ENCODE peak calls at places on chromosomes 3 and 15, in seven cellular contexts. One of them, this sample, is unnamed.

GRCh38 chr3:107813066-107813465 is 277.8 kb downstream of the CD47 start:
- DNase-seq in pancreas: no peak
- DNase-seq in naive thymus-derived CD4-positive, alpha-beta T cell: no peak
- DNase-seq in HCT116: no peak
- DNase-seq in astrocyte: peak; percentile 45
- DNase-seq in tibial nerve: no peak
- DNase-seq in body of pancreas: no peak
- DNase-seq in this sample: no peak

GRCh38 chr15:57943766-57944165 is 121.7 kb downstream of the ALDH1A2 start:
- DNase-seq in pancreas: no peak
- DNase-seq in naive thymus-derived CD4-positive, alpha-beta T cell: no peak
- DNase-seq in HCT116: no peak
- DNase-seq in astrocyte: no peak
- DNase-seq in tibial nerve: no peak
- DNase-seq in body of pancreas: no peak
- DNase-seq in this sample: no peak

GRCh38 chr3:194265505-194265892 is 85.6 kb downstream of the CPN2 start:
- DNase-seq in pancreas: peak; percentile 55
- DNase-seq in naive thymus-derived CD4-positive, alpha-beta T cell: no peak
- DNase-seq in HCT116: no peak
- DNase-seq in astrocyte: peak; percentile 99
- DNase-seq in tibial nerve: peak; percentile 71
- DNase-seq in body of pancreas: peak; percentile 75
- DNase-seq in this sample: peak; percentile 83

GRCh38 chr3:190617185-190617584 is 103.3 kb downstream of the IL1RAP start:
- DNase-seq in pancreas: no peak
- DNase-seq in naive thymus-derived CD4-positive, alpha-beta T cell: no peak
- DNase-seq in HCT116: no peak
- DNase-seq in astrocyte: no peak
- DNase-seq in tibial nerve: peak; percentile 9
- DNase-seq in body of pancreas: no peak
- DNase-seq in this sample: peak; percentile 50

GRCh38 chr15:68436680-68437079 is 4.7 kb upstream of the ITGA11 start:
- DNase-seq in pancreas: no peak
- DNase-seq in naive thymus-derived CD4-positive, alpha-beta T cell: no peak
- DNase-seq in HCT116: no peak
- DNase-seq in astrocyte: no peak
- DNase-seq in tibial nerve: no peak
- DNase-seq in body of pancreas: no peak
- DNase-seq in this sample: no peak

GRCh38 chr15:62855085-62855476 is 187.5 kb upstream of the TPM1 start:
- DNase-seq in pancreas: no peak
- DNase-seq in naive thymus-derived CD4-positive, alpha-beta T cell: no peak
- DNase-seq in HCT116: no peak
- DNase-seq in astrocyte: no peak
- DNase-seq in tibial nerve: no peak
- DNase-seq in body of pancreas: no peak
- DNase-seq in this sample: no peak

GRCh38 chr3:122589297-122589696 is 11.8 kb downstream of the PARP15 start:
- DNase-seq in pancreas: no peak
- DNase-seq in naive thymus-derived CD4-positive, alpha-beta T cell: no peak
- DNase-seq in HCT116: no peak
- DNase-seq in astrocyte: no peak
- DNase-seq in tibial nerve: no peak
- DNase-seq in body of pancreas: no peak
- DNase-seq in this sample: no peak

GRCh38 chr3:133964547-133964946 is 65.2 kb downstream of the SLCO2A1 start:
- DNase-seq in pancreas: no peak
- DNase-seq in naive thymus-derived CD4-positive, alpha-beta T cell: no peak
- DNase-seq in HCT116: peak; percentile 19
- DNase-seq in astrocyte: no peak
- DNase-seq in tibial nerve: no peak
- DNase-seq in body of pancreas: no peak
- DNase-seq in this sample: no peak

DNA sequence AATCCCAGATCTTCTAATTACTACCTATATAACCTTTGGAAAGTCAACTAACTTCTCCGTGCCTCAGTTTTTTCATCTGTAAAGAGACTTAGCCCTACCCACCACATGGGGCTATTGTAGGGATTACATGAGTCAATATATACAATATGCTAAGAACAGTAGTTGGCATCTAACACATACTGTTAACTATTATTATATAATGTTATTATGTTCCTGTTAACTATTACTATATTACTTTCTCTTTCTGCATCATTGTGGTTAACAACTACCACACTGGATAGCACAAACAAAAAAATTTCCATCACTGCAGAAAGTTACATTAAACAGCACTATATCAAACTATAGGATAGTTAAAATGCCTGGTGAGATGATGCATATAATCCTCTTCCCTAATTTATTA is 23.7 kb downstream of the STAG1 start:
- DNase-seq in pancreas: no peak
- DNase-seq in naive thymus-derived CD4-positive, alpha-beta T cell: no peak
- DNase-seq in HCT116: no peak
- DNase-seq in astrocyte: no peak
- DNase-seq in tibial nerve: no peak
- DNase-seq in body of pancreas: no peak
- DNase-seq in this sample: no peak
- H3K4me3 ChIP-seq in pancreas: no peak overlapping the region
- H3K4me3 ChIP-seq in naive thymus-derived CD4-positive, alpha-beta T cell: no peak overlapping the region
- H3K4me3 ChIP-seq in HCT116: no peak overlapping the region
- H3K4me3 ChIP-seq in astrocyte: no peak overlapping the region
- H3K4me3 ChIP-seq in tibial nerve: no peak overlapping the region
- H3K4me3 ChIP-seq in body of pancreas: no peak overlapping the region
- H3K4me3 ChIP-seq in this sample: no peak overlapping the region

GRCh38 chr15:43266386-43266785 is 342 bp downstream of the TGM5 start:
- DNase-seq in pancreas: no peak
- DNase-seq in naive thymus-derived CD4-positive, alpha-beta T cell: no peak
- DNase-seq in HCT116: no peak
- DNase-seq in astrocyte: no peak
- DNase-seq in tibial nerve: no peak
- DNase-seq in body of pancreas: no peak
- DNase-seq in this sample: no peak
- H3K27ac ChIP-seq in pancreas: no peak overlapping the region
- H3K27ac ChIP-seq in naive thymus-derived CD4-positive, alpha-beta T cell: no peak overlapping the region
- H3K27ac ChIP-seq in HCT116: no peak overlapping the region
- H3K27ac ChIP-seq in astrocyte: no peak overlapping the region
- H3K27ac ChIP-seq in tibial nerve: no peak overlapping the region
- H3K27ac ChIP-seq in body of pancreas: no peak overlapping the region
- H3K27ac ChIP-seq in this sample: no peak overlapping the region

DNA sequence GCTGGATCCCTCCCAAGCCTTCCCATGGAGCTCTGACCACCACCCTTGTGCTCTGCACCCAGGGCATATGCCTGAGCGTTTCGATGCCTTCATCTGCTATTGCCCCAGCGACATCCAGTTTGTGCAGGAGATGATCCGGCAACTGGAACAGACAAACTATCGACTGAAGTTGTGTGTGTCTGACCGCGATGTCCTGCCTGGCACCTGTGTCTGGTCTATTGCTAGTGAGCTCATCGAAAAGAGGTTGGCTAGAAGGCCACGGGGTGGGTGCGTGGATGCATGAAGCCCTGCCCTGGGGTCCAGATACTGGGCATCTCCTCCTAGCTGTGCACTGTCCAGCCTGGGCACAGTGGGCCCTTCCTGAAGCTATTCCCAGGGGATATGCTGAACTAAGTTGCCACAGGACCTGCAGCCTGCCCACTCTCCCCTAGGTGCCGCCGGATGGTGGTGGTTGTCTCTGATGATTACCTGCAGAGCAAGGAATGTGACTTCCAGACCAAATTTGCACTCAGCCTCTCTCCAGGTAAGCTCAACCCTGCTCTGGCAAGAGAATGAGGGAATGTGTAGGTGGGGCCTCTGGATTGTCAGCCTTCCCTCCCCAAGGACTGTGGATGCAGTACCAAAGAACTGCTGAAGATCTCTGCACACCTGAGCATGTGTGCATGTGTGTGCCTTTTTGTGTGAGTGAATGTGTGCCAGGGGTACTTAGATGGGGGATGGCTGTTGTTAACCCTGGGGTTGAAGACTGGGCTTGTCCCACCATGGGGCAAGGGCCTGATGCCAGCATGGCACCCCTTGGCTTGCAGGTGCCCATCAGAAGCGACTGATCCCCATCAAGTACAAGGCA is 2.1 kb downstream of the MYD88 start:
- DNase-seq in pancreas: no peak
- DNase-seq in naive thymus-derived CD4-positive, alpha-beta T cell: no peak
- DNase-seq in HCT116: no peak
- DNase-seq in astrocyte: no peak
- DNase-seq in tibial nerve: no peak
- DNase-seq in body of pancreas: no peak
- DNase-seq in this sample: peak; percentile 24
- H3K4me3 ChIP-seq in pancreas: no peak overlapping the region
- H3K4me3 ChIP-seq in naive thymus-derived CD4-positive, alpha-beta T cell: no peak overlapping the region
- H3K4me3 ChIP-seq in HCT116: no peak overlapping the region
- H3K4me3 ChIP-seq in astrocyte: no peak overlapping the region
- H3K4me3 ChIP-seq in tibial nerve: no peak overlapping the region
- H3K4me3 ChIP-seq in body of pancreas: no peak overlapping the region
- H3K4me3 ChIP-seq in this sample: peak overlapping the region; percentile 97

DNA sequence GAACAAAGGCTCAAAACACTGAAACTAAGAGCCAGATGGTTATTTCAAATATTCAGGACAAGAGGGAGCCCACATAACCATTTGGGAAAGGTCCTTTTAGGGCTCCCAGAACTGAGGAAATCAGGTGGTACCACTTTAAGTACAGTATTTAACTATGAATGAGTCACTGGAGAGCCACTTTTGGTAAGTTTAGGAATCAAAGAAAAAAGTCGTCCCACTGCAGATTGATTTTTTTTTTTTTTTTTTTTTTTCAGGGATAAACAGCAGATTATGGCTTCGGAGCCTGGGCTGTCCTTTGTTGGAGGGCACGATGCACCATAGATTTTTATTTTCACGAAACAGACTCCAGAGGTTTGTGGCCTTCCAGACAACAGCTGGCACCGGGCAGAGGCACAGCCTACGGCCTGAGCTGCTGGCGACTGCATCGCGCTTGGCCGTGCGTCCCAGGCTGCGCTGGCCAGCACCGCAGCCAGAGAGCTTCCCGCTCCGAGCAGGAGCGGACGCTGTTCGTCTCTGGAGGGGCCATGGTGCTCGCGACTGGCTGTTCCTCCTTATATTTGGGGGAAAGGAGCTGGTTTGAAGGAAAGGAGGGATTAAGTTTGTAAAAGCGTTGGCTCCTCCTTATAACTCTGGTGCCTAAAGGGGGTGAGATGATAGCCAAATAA is 152.8 kb upstream of the GOLIM4 start:
- DNase-seq in pancreas: no peak
- DNase-seq in naive thymus-derived CD4-positive, alpha-beta T cell: no peak
- DNase-seq in HCT116: no peak
- DNase-seq in astrocyte: peak; percentile 56
- DNase-seq in tibial nerve: no peak
- DNase-seq in body of pancreas: peak; percentile 41
- DNase-seq in this sample: no peak
- H3K27ac ChIP-seq in pancreas: no peak overlapping the region
- H3K27ac ChIP-seq in naive thymus-derived CD4-positive, alpha-beta T cell: no peak overlapping the region
- H3K27ac ChIP-seq in HCT116: no peak overlapping the region
- H3K27ac ChIP-seq in astrocyte: no peak overlapping the region
- H3K27ac ChIP-seq in tibial nerve: no peak overlapping the region
- H3K27ac ChIP-seq in body of pancreas: no peak overlapping the region
- H3K27ac ChIP-seq in this sample: no peak overlapping the region

GRCh38 chr15:83850015-83850414 is 196.1 kb downstream of the ADAMTSL3 start:
- DNase-seq in pancreas: no peak
- DNase-seq in naive thymus-derived CD4-positive, alpha-beta T cell: no peak
- DNase-seq in HCT116: no peak
- DNase-seq in astrocyte: no peak
- DNase-seq in tibial nerve: no peak
- DNase-seq in body of pancreas: no peak
- DNase-seq in this sample: no peak
- H3K4me3 ChIP-seq in pancreas: no peak overlapping the region
- H3K4me3 ChIP-seq in naive thymus-derived CD4-positive, alpha-beta T cell: no peak overlapping the region
- H3K4me3 ChIP-seq in HCT116: no peak overlapping the region
- H3K4me3 ChIP-seq in astrocyte: no peak overlapping the region
- H3K4me3 ChIP-seq in tibial nerve: no peak overlapping the region
- H3K4me3 ChIP-seq in body of pancreas: no peak overlapping the region
- H3K4me3 ChIP-seq in this sample: no peak overlapping the region

GRCh38 chr3:39385456-39386098 is 2.4 kb downstream of the SLC25A38 start:
- DNase-seq in pancreas: no peak
- DNase-seq in naive thymus-derived CD4-positive, alpha-beta T cell: no peak
- DNase-seq in HCT116: no peak
- DNase-seq in astrocyte: no peak
- DNase-seq in tibial nerve: no peak
- DNase-seq in body of pancreas: no peak
- DNase-seq in this sample: no peak
- H3K27ac ChIP-seq in pancreas: no peak overlapping the region
- H3K27ac ChIP-seq in naive thymus-derived CD4-positive, alpha-beta T cell: peak overlapping the region; percentile 16
- H3K27ac ChIP-seq in HCT116: no peak overlapping the region
- H3K27ac ChIP-seq in astrocyte: no peak overlapping the region
- H3K27ac ChIP-seq in tibial nerve: no peak overlapping the region
- H3K27ac ChIP-seq in body of pancreas: no peak overlapping the region
- H3K27ac ChIP-seq in this sample: no peak overlapping the region